ENCODE peak calls at places on chromosome 11, in four cellular contexts. One of them, this sample, is unnamed.

GRCh38 chr11:10454902-10455631 is at the start of gene AMPD3:
- DNase-seq in body of pancreas: peak; percentile 13
- DNase-seq in psoas muscle: peak; percentile 75
- DNase-seq in mammary epithelial cell: peak; percentile 97
- DNase-seq in this sample: no peak

GRCh38 chr11:66676279-66676919 is 1.3 kb downstream of the RBM4B start:
- DNase-seq in mammary epithelial cell: no peak
- DNase-seq in psoas muscle: no peak
- DNase-seq in body of pancreas: no peak
- DNase-seq in this sample: no peak

GRCh38 chr11:34395916-34396555 is 38.2 kb upstream of the ABTB2 start:
- DNase-seq in psoas muscle: no peak
- DNase-seq in body of pancreas: no peak
- DNase-seq in mammary epithelial cell: peak; percentile 89
- DNase-seq in this sample: no peak

GRCh38 chr11:8265681-8266241 is 2.1 kb upstream of the LMO1 start:
- DNase-seq in body of pancreas: no peak
- DNase-seq in mammary epithelial cell: no peak
- DNase-seq in psoas muscle: no peak
- DNase-seq in this sample: peak; percentile 46

GRCh38 chr11:64233913-64234839 is at the start of gene VEGFB:
- DNase-seq in mammary epithelial cell: peak; percentile 25
- DNase-seq in psoas muscle: peak; percentile 81
- DNase-seq in body of pancreas: peak; percentile 81
- DNase-seq in this sample: peak; percentile 92

GRCh38 chr11:45489281-45489906 is 176.0 kb downstream of the CHST1 start:
- DNase-seq in psoas muscle: no peak
- DNase-seq in mammary epithelial cell: no peak
- DNase-seq in body of pancreas: no peak
- DNase-seq in this sample: no peak

GRCh38 chr11:64284962-64285884 is at the start of gene GPR137:
- DNase-seq in psoas muscle: peak; percentile 87
- DNase-seq in mammary epithelial cell: peak; percentile 79
- DNase-seq in body of pancreas: peak; percentile 90
- DNase-seq in this sample: peak; percentile 95

GRCh38 chr11:37422511-37422910 is 824.5 kb upstream of the RAG2 start:
- DNase-seq in psoas muscle: no peak
- DNase-seq in mammary epithelial cell: peak; percentile 64
- DNase-seq in body of pancreas: no peak
- DNase-seq in this sample: no peak

GRCh38 chr11:100887659-100888058 is 200.6 kb downstream of the ARHGAP42 start:
- DNase-seq in body of pancreas: no peak
- DNase-seq in psoas muscle: no peak
- DNase-seq in mammary epithelial cell: no peak
- DNase-seq in this sample: no peak

GRCh38 chr11:95299078-95299611 is 68.1 kb upstream of the SESN3 start:
- DNase-seq in body of pancreas: no peak
- DNase-seq in psoas muscle: no peak
- DNase-seq in mammary epithelial cell: no peak
- DNase-seq in this sample: no peak

GRCh38 chr11:33040862-33041453 is 1.6 kb downstream of the TCP11L1 start:
- DNase-seq in body of pancreas: no peak
- DNase-seq in mammary epithelial cell: no peak
- DNase-seq in psoas muscle: no peak
- DNase-seq in this sample: no peak

GRCh38 chr11:94933225-94934130 is 39.9 kb downstream of the CWC15 start:
- DNase-seq in mammary epithelial cell: peak; percentile 24
- DNase-seq in psoas muscle: peak; percentile 42
- DNase-seq in body of pancreas: peak; percentile 16
- DNase-seq in this sample: no peak

GRCh38 chr11:90448280-90448679 is 225.4 kb upstream of the CHORDC1 start:
- DNase-seq in mammary epithelial cell: no peak
- DNase-seq in psoas muscle: no peak
- DNase-seq in body of pancreas: no peak
- DNase-seq in this sample: no peak

GRCh38 chr11:75004215-75004614 is 15.5 kb downstream of the NEU3 start:
- DNase-seq in body of pancreas: no peak
- DNase-seq in mammary epithelial cell: no peak
- DNase-seq in psoas muscle: no peak
- DNase-seq in this sample: no peak

GRCh38 chr11:45473491-45473890 is 187.3 kb upstream of the SYT13 start:
- DNase-seq in body of pancreas: no peak
- DNase-seq in mammary epithelial cell: no peak
- DNase-seq in psoas muscle: no peak
- DNase-seq in this sample: no peak

GRCh38 chr11:6418199-6418957 is 516 bp downstream of the APBB1 start:
- DNase-seq in body of pancreas: peak; percentile 69
- DNase-seq in psoas muscle: no peak
- DNase-seq in mammary epithelial cell: no peak
- DNase-seq in this sample: peak; percentile 81

GRCh38 chr11:84384637-84385227 is 1098.6 kb upstream of the CCDC90B start:
- DNase-seq in mammary epithelial cell: peak; percentile 28
- DNase-seq in body of pancreas: peak; percentile 77
- DNase-seq in psoas muscle: peak; percentile 16
- DNase-seq in this sample: no peak

GRCh38 chr11:65623852-65624616 is 8.5 kb downstream of the PCNX3 start:
- DNase-seq in body of pancreas: no peak
- DNase-seq in psoas muscle: no peak
- DNase-seq in mammary epithelial cell: no peak
- DNase-seq in this sample: no peak

GRCh38 chr11:67022341-67022933 is 497 bp upstream of the SYT12 start:
- DNase-seq in psoas muscle: peak; percentile 44
- DNase-seq in body of pancreas: peak; percentile 51
- DNase-seq in mammary epithelial cell: peak; percentile 79
- DNase-seq in this sample: peak; percentile 91

GRCh38 chr11:66686801-66687750 is 9.4 kb upstream of the RBM4B start:
- DNase-seq in psoas muscle: no peak
- DNase-seq in body of pancreas: no peak
- DNase-seq in mammary epithelial cell: peak; percentile 88
- DNase-seq in this sample: no peak

GRCh38 chr11:68598816-68599653 is 85.3 kb upstream of the GAL start:
- DNase-seq in psoas muscle: no peak
- DNase-seq in mammary epithelial cell: no peak
- DNase-seq in body of pancreas: no peak
- DNase-seq in this sample: no peak

DNA sequence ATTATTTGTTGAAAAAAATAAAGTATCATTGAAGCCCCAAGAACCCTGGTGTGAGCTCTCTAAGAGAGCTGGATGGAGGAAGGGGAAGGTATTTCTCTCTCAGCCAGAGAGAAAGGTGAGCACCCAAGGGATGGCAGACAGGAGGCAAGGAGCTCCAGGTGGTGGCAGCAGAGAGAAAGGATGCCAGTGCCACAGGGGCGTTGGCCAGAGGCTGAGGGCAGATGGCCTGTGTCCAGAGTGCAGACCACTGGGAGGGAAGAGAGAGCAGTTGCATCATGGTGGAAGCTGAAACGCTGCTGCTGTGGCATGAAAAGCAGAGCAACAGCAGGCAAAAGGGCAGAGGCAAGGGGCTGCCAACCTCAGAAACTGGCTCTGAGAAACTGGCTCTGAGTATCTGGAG is 8.5 kb downstream of the SPON1 start:
- DNase-seq in body of pancreas: peak; percentile 29
- DNase-seq in mammary epithelial cell: peak; percentile 23
- DNase-seq in psoas muscle: no peak
- DNase-seq in this sample: peak; percentile 69
- TF ChIP-seq CTCF in body of pancreas: peak; percentile 22
- TF ChIP-seq CTCF in mammary epithelial cell: peak; percentile 93
- TF ChIP-seq CTCF in psoas muscle: no peak
- TF ChIP-seq CTCF in this sample: peak; percentile 53

DNA sequence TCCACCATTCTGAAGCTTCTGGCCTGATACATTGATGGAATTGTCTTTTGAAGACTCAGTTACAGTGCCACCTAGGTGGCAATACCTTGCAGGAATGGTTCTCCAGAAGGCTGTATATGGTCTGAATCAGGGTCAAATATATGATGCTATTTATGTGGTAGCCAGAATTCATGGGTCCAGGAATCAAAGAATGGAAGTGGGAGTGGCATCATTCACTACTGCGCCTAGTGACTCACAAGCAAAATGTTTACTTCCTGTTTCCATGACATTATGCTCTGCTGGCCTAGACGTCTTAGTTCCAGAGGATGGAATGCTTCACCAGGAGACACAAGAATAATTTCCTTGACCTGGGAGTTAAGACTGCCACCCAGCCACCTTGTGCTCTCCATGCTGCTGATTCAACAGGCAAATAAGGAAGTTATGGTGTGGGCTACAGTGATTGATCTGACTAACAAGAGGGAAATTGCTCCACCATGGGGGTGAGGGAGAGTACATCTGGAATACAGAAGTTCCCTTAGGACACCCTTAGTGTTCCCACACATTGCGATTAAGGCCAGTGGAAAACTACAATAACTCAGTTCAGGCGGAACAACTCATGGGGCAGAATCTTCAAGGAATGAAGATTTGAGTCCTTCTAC is 491.8 kb downstream of the ETS1 start:
- DNase-seq in psoas muscle: no peak
- DNase-seq in mammary epithelial cell: peak; percentile 83
- DNase-seq in body of pancreas: no peak
- DNase-seq in this sample: no peak
- H3K9me3 ChIP-seq in psoas muscle: no peaks in the 10 kb centered on the region
- H3K9me3 ChIP-seq in mammary epithelial cell: no peaks in the 10 kb centered on the region
- H3K9me3 ChIP-seq in body of pancreas: no peaks in the 10 kb centered on the region
- H3K9me3 ChIP-seq in this sample: no peaks in the 10 kb centered on the region

GRCh38 chr11:2975594-2975993 is 16.5 kb downstream of the NAP1L4 start:
- DNase-seq in mammary epithelial cell: no peak
- DNase-seq in body of pancreas: peak; percentile 36
- DNase-seq in psoas muscle: no peak
- DNase-seq in this sample: no peak
- TF ChIP-seq CTCF in mammary epithelial cell: peak; percentile 64
- TF ChIP-seq CTCF in body of pancreas: peak; percentile 54
- TF ChIP-seq CTCF in psoas muscle: peak; percentile 48
- TF ChIP-seq CTCF in this sample: peak; percentile 57

GRCh38 chr11:134478176-134478575 is 66.1 kb upstream of the B3GAT1 start:
- DNase-seq in body of pancreas: no peak
- DNase-seq in psoas muscle: no peak
- DNase-seq in mammary epithelial cell: no peak
- DNase-seq in this sample: no peak
- H3K9me3 ChIP-seq in body of pancreas: no peaks in the 10 kb centered on the region
- H3K9me3 ChIP-seq in psoas muscle: no peaks in the 10 kb centered on the region
- H3K9me3 ChIP-seq in mammary epithelial cell: peaks cover 27% of the 10 kb centered on the region
- H3K9me3 ChIP-seq in this sample: no peaks in the 10 kb centered on the region

GRCh38 chr11:131503017-131503416 is 132.6 kb downstream of the NTM start:
- DNase-seq in body of pancreas: no peak
- DNase-seq in mammary epithelial cell: no peak
- DNase-seq in psoas muscle: no peak
- DNase-seq in this sample: no peak

GRCh38 chr11:131499199-131499598 is 128.8 kb downstream of the NTM start:
- DNase-seq in psoas muscle: no peak
- DNase-seq in body of pancreas: no peak
- DNase-seq in mammary epithelial cell: no peak
- DNase-seq in this sample: no peak

GRCh38 chr11:131498631-131499053 is 128.2 kb downstream of the NTM start:
- DNase-seq in psoas muscle: no peak
- DNase-seq in mammary epithelial cell: no peak
- DNase-seq in body of pancreas: no peak
- DNase-seq in this sample: no peak

GRCh38 chr11:131506376-131506775 is 136.0 kb downstream of the NTM start:
- DNase-seq in psoas muscle: no peak
- DNase-seq in mammary epithelial cell: no peak
- DNase-seq in body of pancreas: no peak
- DNase-seq in this sample: no peak

GRCh38 chr11:131504199-131504949 is 134.0 kb downstream of the NTM start:
- DNase-seq in mammary epithelial cell: no peak
- DNase-seq in psoas muscle: no peak
- DNase-seq in body of pancreas: peak; percentile 33
- DNase-seq in this sample: no peak
- TF ChIP-seq CTCF in mammary epithelial cell: peak; percentile 3
- TF ChIP-seq CTCF in psoas muscle: no peak
- TF ChIP-seq CTCF in body of pancreas: no peak
- TF ChIP-seq CTCF in this sample: no peak

GRCh38 chr11:1168721-1169161 is 11.0 kb downstream of the MUC5AC start:
- DNase-seq in body of pancreas: no peak
- DNase-seq in psoas muscle: no peak
- DNase-seq in mammary epithelial cell: no peak
- DNase-seq in this sample: peak; percentile 54

GRCh38 chr11:1165256-1166041 is 7.7 kb downstream of the MUC5AC start:
- DNase-seq in psoas muscle: peak; percentile 9
- DNase-seq in body of pancreas: peak; percentile 3
- DNase-seq in mammary epithelial cell: no peak
- DNase-seq in this sample: peak; percentile 64

GRCh38 chr11:1167751-1168231 is 10.0 kb downstream of the MUC5AC start:
- DNase-seq in mammary epithelial cell: no peak
- DNase-seq in psoas muscle: no peak
- DNase-seq in body of pancreas: no peak
- DNase-seq in this sample: peak; percentile 56

GRCh38 chr11:1167256-1167655 is 9.5 kb downstream of the MUC5AC start:
- DNase-seq in mammary epithelial cell: no peak
- DNase-seq in psoas muscle: no peak
- DNase-seq in body of pancreas: no peak
- DNase-seq in this sample: peak; percentile 29

DNA sequence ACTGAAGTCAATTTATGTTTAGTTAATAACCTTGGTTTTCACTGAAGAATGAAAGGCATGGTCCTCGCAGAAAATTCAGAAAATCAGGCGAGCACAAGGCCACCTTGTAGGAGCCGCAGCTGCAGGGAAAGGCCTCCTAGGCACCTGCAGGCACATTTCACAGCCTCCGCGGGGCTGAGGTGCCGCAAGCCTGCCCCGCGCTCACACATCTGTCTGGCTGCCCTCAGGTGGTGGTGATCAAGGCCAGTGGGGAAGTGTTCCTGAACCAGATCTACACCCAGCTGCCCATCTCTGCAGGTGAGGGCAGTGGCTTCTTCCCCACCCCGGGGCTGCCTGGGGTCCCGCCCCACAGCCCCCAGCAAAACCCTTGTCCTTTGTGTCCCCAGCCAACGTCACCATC is 10.5 kb downstream of the MUC5AC start:
- DNase-seq in body of pancreas: no peak
- DNase-seq in mammary epithelial cell: no peak
- DNase-seq in psoas muscle: no peak
- DNase-seq in this sample: peak; percentile 41
- H3K9me3 ChIP-seq in body of pancreas: no peaks in the 10 kb centered on the region
- H3K9me3 ChIP-seq in mammary epithelial cell: peaks cover 20% of the 10 kb centered on the region
- H3K9me3 ChIP-seq in psoas muscle: no peaks in the 10 kb centered on the region
- H3K9me3 ChIP-seq in this sample: no peaks in the 10 kb centered on the region

DNA sequence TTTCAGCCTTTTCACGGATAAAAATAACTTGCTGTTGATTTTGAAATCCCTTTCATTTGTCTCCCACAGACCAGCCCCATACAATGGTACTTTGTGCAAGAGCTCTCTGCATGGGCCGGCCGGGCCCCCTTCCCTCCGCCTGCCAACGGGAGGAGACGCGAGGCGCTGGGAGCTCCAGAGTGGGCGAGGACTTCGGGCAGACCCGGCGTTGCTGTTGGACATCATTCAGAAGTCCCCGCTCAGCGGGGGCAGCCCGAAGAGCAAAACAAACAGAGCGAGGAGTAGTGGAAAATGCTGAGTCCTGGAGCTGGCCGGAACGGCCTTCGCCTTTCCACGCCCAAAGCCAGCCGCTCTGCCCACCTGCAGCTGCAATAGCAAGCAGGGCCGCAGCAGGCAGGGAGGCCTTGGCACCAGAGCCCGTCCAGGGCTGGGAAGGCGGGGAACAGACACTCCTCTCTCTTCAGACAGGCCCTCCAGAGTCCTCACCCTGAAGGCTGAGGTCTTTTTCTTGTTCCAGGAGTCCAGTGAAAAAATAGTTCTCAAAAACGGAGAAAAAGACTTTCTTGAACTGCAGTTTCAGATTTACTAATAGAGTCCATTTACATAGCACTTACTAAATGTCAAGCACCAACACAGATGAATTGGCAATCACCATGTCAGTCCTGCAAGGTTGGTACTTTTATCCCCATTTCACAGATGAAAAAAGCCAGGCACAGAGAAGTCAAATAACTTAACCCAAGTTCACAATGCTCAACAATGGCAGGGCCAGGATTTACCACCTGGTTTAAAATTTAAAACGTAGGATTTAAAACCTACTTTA is 135.5 kb downstream of the ETS1 start:
- DNase-seq in body of pancreas: peak; percentile 61
- DNase-seq in mammary epithelial cell: peak; percentile 44
- DNase-seq in psoas muscle: peak; percentile 60
- DNase-seq in this sample: peak; percentile 92
- TF ChIP-seq CTCF in body of pancreas: peak; percentile 18
- TF ChIP-seq CTCF in mammary epithelial cell: no peak
- TF ChIP-seq CTCF in psoas muscle: no peak
- TF ChIP-seq CTCF in this sample: no peak